ENCODE peak calls at places on chromosomes 2 and 18, in nine cellular contexts. B is fibroblast of pulmonary artery, M is Panc1, G is choroid plexus epithelial cell, V is spleen, I is epithelial cell of esophagus, P is astrocyte of the spinal cord, C is HCT116, F is Peyer's patch. H is an unnamed sample.

GRCh38 chr2:128315829-128316776 is 2.6 kb downstream of the HS6ST1 start:
- DNase-seq in C (no peak), I (no peak), P (no peak), G (peak; percentile 54), V (peak; percentile 79), B (peak; percentile 43), M (no peak), F (peak; percentile 46), H (no peak)

GRCh38 chr18:63971320-63972071 is 1.6 kb downstream of the SERPINB8 start:
- DNase-seq in C (no peak), P (no peak), V (no peak), M (no peak), B (no peak), F (no peak), I (peak; percentile 48), G (no peak), H (no peak)

GRCh38 chr2:165778653-165779451 is 15.2 kb downstream of the GALNT3 start:
- DNase-seq in B (peak; percentile 22), G (no peak), V (no peak), C (no peak), F (no peak), I (no peak), M (peak; percentile 17), P (no peak), H (no peak)

GRCh38 chr2:233711312-233712008 is 1.2 kb upstream of the UGT1A5 start:
- DNase-seq in I (peak; percentile 78), V (peak; percentile 89), C (peak; percentile 47), G (peak; percentile 85), B (peak; percentile 87), P (peak; percentile 69), F (peak; percentile 88), M (peak; percentile 20), H (peak; percentile 70)

GRCh38 chr18:13680612-13681011 is 45.7 kb downstream of the FAM210A start:
- DNase-seq in I (peak; percentile 24), V (no peak), F (no peak), G (peak; percentile 24), C (peak; percentile 29), M (no peak), P (peak; percentile 19), B (no peak), H (no peak)

GRCh38 chr2:120874401-120874821 is 138.7 kb downstream of the GLI2 start:
- DNase-seq in C (no peak), I (no peak), V (peak; percentile 72), P (no peak), G (no peak), B (no peak), M (no peak), F (no peak), H (no peak)

GRCh38 chr2:2683581-2683980 is 352.5 kb upstream of the MYT1L start:
- DNase-seq in V (no peak), F (peak; percentile 23), I (no peak), C (no peak), P (no peak), B (no peak), G (no peak), M (no peak), H (no peak)

GRCh38 chr18:13823707-13824395 is at the start of gene MC5R:
- DNase-seq in G (peak; percentile 56), V (peak; percentile 91), C (no peak), P (peak; percentile 26), M (no peak), I (peak; percentile 53), B (peak; percentile 44), F (peak; percentile 75), H (peak; percentile 43)

GRCh38 chr2:230209422-230210051 is 10.2 kb downstream of the SP110 start:
- DNase-seq in B (no peak), G (no peak), C (no peak), M (no peak), V (no peak), F (no peak), I (no peak), P (no peak), H (no peak)

GRCh38 chr2:62478093-62478580 is 27.9 kb downstream of the TMEM17 start:
- DNase-seq in I (peak; percentile 72), V (no peak), G (peak; percentile 64), B (peak; percentile 51), F (no peak), P (no peak), M (no peak), C (no peak), H (no peak)

GRCh38 chr2:235077046-235077445 is 125.2 kb downstream of the SH3BP4 start:
- DNase-seq in V (no peak), G (no peak), F (no peak), P (no peak), C (no peak), I (peak; percentile 43), M (no peak), B (no peak), H (no peak)

GRCh38 chr18:12455511-12455910 is 47.8 kb downstream of the PRELID3A start:
- DNase-seq in M (no peak), F (no peak), G (peak; percentile 63), C (no peak), I (no peak), B (peak; percentile 14), V (no peak), P (peak; percentile 42), H (no peak)

GRCh38 chr2:55160422-55160821 is 71.7 kb downstream of the CLHC1 start:
- DNase-seq in F (no peak), V (no peak), I (no peak), G (no peak), B (no peak), M (no peak), C (no peak), P (no peak), H (no peak)

GRCh38 chr2:237480988-237481387 is 6.1 kb upstream of the MLPH start:
- DNase-seq in F (no peak), G (no peak), C (no peak), V (peak; percentile 41), M (no peak), B (no peak), P (no peak), I (no peak), H (no peak)

GRCh38 chr2:237485304-237485703 is 1.7 kb upstream of the MLPH start:
- DNase-seq in G (no peak), B (no peak), M (no peak), I (no peak), C (no peak), F (no peak), V (no peak), P (peak; percentile 61), H (no peak)

GRCh38 chr2:237485844-237486243 is 1.2 kb upstream of the MLPH start:
- DNase-seq in B (no peak), F (no peak), C (no peak), V (no peak), G (no peak), I (no peak), P (no peak), M (no peak), H (no peak)

GRCh38 chr2:237482485-237482884 is 4.6 kb upstream of the MLPH start:
- DNase-seq in F (peak; percentile 77), B (no peak), M (no peak), P (peak; percentile 26), C (no peak), V (peak; percentile 64), G (peak; percentile 79), I (peak; percentile 54), H (no peak)

GRCh38 chr2:237483018-237483731 is 3.9 kb upstream of the MLPH start:
- DNase-seq in C (no peak), B (peak; percentile 72), V (peak; percentile 21), M (peak; percentile 68), F (no peak), I (peak; percentile 80), G (peak; percentile 78), P (peak; percentile 89), H (no peak)
- TF ChIP-seq CTCF in C (no peak), B (peak; percentile 55), V (no peak), M (no peak), F (peak; percentile 35), I (peak; percentile 30), G (no peak), P (peak; percentile 75), H (no peak)

GRCh38 chr2:25129901-25130520 is 38.4 kb downstream of the POMC start:
- DNase-seq in I (no peak), G (no peak), B (no peak), F (peak; percentile 39), V (no peak), P (no peak), C (no peak), M (no peak), H (no peak)
- TF ChIP-seq CTCF in I (no peak), G (no peak), B (no peak), F (no peak), V (no peak), P (no peak), C (no peak), M (no peak), H (no peak)

GRCh38 chr2:101030866-101031554 is 28.9 kb downstream of the RPL31 start:
- DNase-seq in C (no peak), V (no peak), B (no peak), I (no peak), M (no peak), P (no peak), G (no peak), F (no peak), H (no peak)
- TF ChIP-seq CTCF in C (no peak), V (no peak), B (no peak), I (no peak), M (no peak), P (no peak), G (no peak), F (no peak), H (no peak)

GRCh38 chr2:115910270-115910669 is 1467.8 kb downstream of the DPP10 start:
- DNase-seq in F (no peak), P (no peak), M (no peak), V (no peak), B (no peak), I (no peak), G (no peak), C (no peak), H (no peak)
- TF ChIP-seq CTCF in F (no peak), P (no peak), M (peak; percentile 44), V (no peak), B (no peak), I (no peak), G (no peak), C (no peak), H (no peak)

DNA sequence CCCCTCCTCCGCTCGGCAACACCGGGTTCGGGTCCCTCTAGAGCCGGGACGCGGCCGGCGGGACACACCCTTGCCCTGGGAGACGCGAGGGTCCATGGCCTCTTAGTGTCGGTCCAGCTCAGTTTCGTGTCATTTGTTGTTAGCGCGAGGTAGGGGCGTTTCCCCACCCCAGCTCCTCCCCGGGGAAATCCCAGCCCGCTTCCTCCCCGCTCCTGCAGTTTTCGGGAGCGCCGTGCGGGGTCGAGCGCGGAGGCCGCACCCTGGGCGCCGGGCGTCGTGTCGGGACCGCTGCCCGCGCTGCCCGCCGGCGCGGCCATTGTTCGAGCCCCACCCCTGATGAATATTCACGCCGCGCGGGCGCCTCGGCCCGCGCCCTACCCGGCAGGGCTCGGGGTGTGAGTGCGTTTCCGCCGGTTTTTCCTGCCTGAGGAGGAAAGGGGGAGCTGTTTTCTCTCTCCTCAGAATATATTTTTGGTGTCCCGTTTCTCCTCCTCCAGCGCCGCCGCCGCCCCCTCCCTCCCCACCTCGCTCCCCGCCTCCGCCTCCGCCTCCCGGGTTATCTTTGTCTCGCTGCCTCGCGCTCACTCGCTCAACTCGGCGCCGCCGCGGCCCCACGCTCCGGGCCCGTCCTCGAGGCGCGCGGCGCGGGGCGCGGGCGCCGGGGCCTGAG is at the start of gene MAP4K4:
- DNase-seq in P (peak; percentile 87), G (peak; percentile 85), F (peak; percentile 80), C (peak; percentile 44), B (peak; percentile 86), V (peak; percentile 95), I (peak; percentile 86), M (no peak), H (peak; percentile 42)
- TF ChIP-seq CTCF in P (peak; percentile 37), G (peak; percentile 49), F (no peak), C (no peak), B (peak; percentile 21), V (no peak), I (peak; percentile 21), M (peak; percentile 61), H (no peak)

H was measured in omental fat pad.